ENCODE peak calls at places on chromosomes 16 and 17, in five cellular contexts. Z, J, V, I and X are unnamed samples. For H3K4me1, the result is how much of the 10 kb centered on the place peaks cover.

GRCh38 chr16:21723532-21723931 is 59.8 kb downstream of the OTOA start:
- DNase-seq in I (no peak), J (no peak), Z (no peak), V (no peak), X (no peak)

GRCh38 chr16:87387942-87388817 is 4.0 kb upstream of the MAP1LC3B start:
- DNase-seq in I (peak), Z (peak), V (peak), J (peak), X (peak)

GRCh38 chr16:67470314-67470713 is 10.6 kb downstream of the ATP6V0D1 start:
- DNase-seq in I (peak), J (no peak), V (no peak), Z (peak), X (peak)

GRCh38 chr16:67967956-67968439 is 439 bp downstream of the SLC12A4 start:
- DNase-seq in Z (no peak), J (peak), I (peak), V (peak), X (peak)

GRCh38 chr16:20897897-20898296 is 2.3 kb downstream of the DCUN1D3 start:
- DNase-seq in J (peak), I (no peak), V (no peak), Z (no peak), X (no peak)

GRCh38 chr16:23389201-23389600 is 63.8 kb downstream of the COG7 start:
- DNase-seq in J (no peak), V (no peak), I (no peak), Z (no peak), X (no peak)

GRCh38 chr17:10318540-10318939 is 54.3 kb downstream of the MYH13 start:
- DNase-seq in I (no peak), Z (no peak), V (no peak), J (no peak), X (no peak)

GRCh38 chr17:77356690-77357201 is 216.0 kb downstream of the SEC14L1 start:
- DNase-seq in Z (peak), I (peak), J (no peak), V (peak), X (peak)

GRCh38 chr16:8717892-8718400 is 43.5 kb downstream of the ABAT start:
- DNase-seq in I (no peak), V (no peak), J (no peak), Z (no peak), X (no peak)

GRCh38 chr16:56405977-56406376 is 19.4 kb downstream of the AMFR start:
- DNase-seq in Z (no peak), I (no peak), V (no peak), J (no peak), X (no peak)

GRCh38 chr17:74430385-74430705 is 1.5 kb upstream of the GPRC5C start:
- DNase-seq in J (no peak), Z (no peak), V (no peak), I (no peak), X (no peak)
- TF ChIP-seq POLR2A in J (no peak), Z (no peak), V (no peak), I (no peak), X (no peak)

GRCh38 chr17:28320215-28321061 is 1.4 kb downstream of the TMEM97 start:
- DNase-seq in I (no peak), J (no peak), Z (no peak), V (no peak), X (no peak)
- H3K4me3 ChIP-seq in I (peak), J (no peak), Z (no peak), V (peak), X (no peak)

DNA sequence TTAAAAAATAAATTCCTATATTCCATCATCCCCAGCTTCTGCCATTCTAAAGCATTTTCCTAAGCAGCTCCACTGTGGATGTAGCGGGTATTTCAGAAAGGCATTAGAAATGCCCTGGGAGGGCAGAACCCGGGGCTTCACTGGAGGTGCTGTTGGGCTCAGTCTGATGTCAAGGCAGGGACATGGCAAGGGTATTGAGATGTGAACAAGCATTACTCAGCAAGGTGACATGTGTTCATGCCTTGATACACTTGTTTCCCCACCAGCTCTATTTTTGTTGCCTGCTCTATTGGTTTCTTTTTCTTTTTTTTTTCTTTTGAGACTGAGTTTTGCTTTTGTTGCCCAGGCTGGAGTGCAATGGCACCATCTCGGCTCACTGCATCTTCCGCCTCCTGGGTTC is 35.7 kb downstream of the ABCC1 start:
- DNase-seq in V (no peak), J (no peak), I (no peak), Z (no peak), X (peak)
- H3K4me1 ChIP-seq in V (under half), J (under half), I (half or more), Z (half or more), X (half or more)

DNA sequence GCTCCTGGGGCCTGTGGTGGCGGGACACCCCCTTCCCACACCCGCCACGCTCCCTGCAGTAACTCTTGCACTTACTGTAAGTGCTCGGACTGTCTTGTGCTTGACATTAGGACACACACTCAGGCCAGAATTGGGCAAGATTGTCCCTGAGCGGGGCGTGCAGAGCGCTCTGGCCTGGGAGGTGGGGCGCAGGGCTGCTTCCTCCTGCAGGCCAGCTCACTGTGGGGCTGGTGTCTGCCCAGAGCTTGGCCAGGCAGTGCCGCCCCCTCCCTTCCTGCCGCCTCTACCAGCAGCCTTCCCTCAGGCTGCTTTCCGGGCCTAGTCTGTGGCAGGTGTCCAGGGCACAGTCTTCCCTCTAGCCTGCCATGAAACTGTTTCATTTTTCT is 6.1 kb upstream of the ATP6V0C start:
- DNase-seq in Z (peak), I (peak), V (no peak), J (no peak), X (no peak)
- TF ChIP-seq POLR2A in Z (no peak), I (no peak), V (no peak), J (no peak), X (no peak)

DNA sequence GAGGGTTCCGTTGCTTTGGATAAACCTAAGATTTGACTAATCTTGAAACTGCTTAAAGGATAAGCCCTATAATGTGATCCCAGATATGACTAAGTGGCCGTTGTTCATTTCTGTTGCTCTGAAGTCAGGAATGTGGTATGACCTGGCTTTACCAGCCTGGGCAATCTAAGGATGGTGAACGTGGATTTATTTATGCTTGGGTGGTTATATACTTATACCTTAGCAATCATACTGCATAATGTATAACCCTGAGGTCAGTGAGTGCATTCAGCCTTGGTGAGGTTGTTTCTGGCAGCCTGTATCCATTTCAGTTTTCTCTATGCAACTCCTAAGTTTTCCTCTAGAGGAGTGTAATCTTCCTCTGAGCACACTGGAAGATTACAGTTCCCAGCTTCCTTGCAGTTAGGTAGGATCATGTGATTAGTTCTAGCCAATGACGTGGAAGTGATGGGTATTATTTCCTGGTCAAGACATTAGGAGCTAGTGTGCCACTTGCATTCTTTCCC is 41.9 kb downstream of the FTO start:
- DNase-seq in V (no peak), I (no peak), Z (no peak), J (peak), X (no peak)
- H3K4me3 ChIP-seq in V (no peak), I (no peak), Z (no peak), J (no peak), X (no peak)

GRCh38 chr17:7910711-7911110 is 5.4 kb downstream of the RNF227 start:
- DNase-seq in J (no peak), V (no peak), Z (no peak), I (no peak), X (no peak)
- H3K4me1 ChIP-seq in J (under half), V (under half), Z (under half), I (under half), X (under half)

GRCh38 chr17:65750166-65750565 is 188.7 kb upstream of the AXIN2 start:
- DNase-seq in J (no peak), Z (no peak), V (no peak), I (no peak), X (no peak)
- TF ChIP-seq POLR2A in J (no peak), Z (no peak), V (no peak), I (no peak), X (no peak)

GRCh38 chr17:72219136-72219823 is 98.5 kb downstream of the SOX9 start:
- DNase-seq in I (no peak), Z (no peak), V (no peak), J (no peak), X (peak)
- H3K4me3 ChIP-seq in I (peak), Z (no peak), V (no peak), J (no peak), X (no peak)

DNA sequence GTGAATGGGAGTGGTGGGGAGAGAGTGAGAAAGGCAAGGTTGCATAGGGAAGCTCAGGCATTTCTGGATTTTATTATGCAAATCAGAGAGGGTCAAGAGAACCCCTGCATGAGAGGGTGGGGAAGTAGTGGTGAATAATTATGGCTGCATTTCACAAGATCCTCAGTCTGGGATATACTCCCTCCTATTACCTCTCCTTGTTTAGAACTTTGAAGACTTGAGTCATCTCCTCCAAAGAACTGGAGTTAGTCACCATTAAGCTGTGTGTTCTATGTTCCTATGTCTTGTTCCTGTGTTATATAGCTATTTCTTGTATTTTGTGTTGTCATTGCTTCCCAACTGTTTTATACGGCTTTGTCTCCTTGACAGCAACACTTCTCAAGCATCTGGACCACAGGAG is 18.4 kb downstream of the SOX9 start:
- DNase-seq in V (no peak), Z (no peak), I (no peak), J (peak), X (no peak)
- H3K4me1 ChIP-seq in V (under half), Z (under half), I (under half), J (under half), X (under half)